ENCODE peak calls at places on chromosomes 4 and X, in four cellular contexts. Q is Karpas-422, L is colonic mucosa, B is NT2/D1. R is an unnamed sample. For H3K4me1, the result is how much of the 10 kb centered on the place peaks cover.

GRCh38 chr4:37793562-37793961 is 32.9 kb upstream of the PGM2 start:
- DNase-seq in B (no peak), L (no peak), Q (peak), R (peak)

GRCh38 chr4:37803348-37803973 is 23.0 kb upstream of the PGM2 start:
- DNase-seq in Q (peak), B (no peak), L (no peak), R (peak)

GRCh38 chr4:157992038-157992706 is 180.7 kb downstream of the GASK1B start:
- DNase-seq in Q (peak), B (peak), L (peak), R (peak)

GRCh38 chrX:70454441-70455365 is 10.1 kb downstream of the DLG3 start:
- DNase-seq in B (peak), Q (peak), L (peak), R (peak)

GRCh38 chr4:39029752-39030694 is 2.2 kb downstream of the TMEM156 start:
- DNase-seq in Q (peak), L (no peak), B (no peak), R (no peak)

GRCh38 chrX:33138677-33139249 is 72.6 kb downstream of the DMD start:
- DNase-seq in Q (no peak), B (no peak), L (no peak), R (no peak)

GRCh38 chrX:41491267-41492004 is 44.3 kb downstream of the NYX start:
- DNase-seq in L (no peak), B (peak), Q (no peak), R (peak)

GRCh38 chr4:136741468-136741867 is 790.8 kb downstream of the PCDH18 start:
- DNase-seq in Q (no peak), B (no peak), L (no peak), R (no peak)

GRCh38 chrX:42242044-42242443 is 318.7 kb upstream of the CASK start:
- DNase-seq in L (no peak), B (no peak), Q (no peak), R (no peak)

GRCh38 chr4:175325230-175325629 is 407.1 kb downstream of the ADAM29 start:
- DNase-seq in Q (no peak), B (no peak), L (no peak), R (no peak)

GRCh38 chr4:185721949-185722316 is 90.1 kb downstream of the SORBS2 start:
- DNase-seq in L (no peak), B (no peak), Q (no peak), R (no peak)

GRCh38 chr4:4182835-4183568 is 43.7 kb downstream of the OTOP1 start:
- DNase-seq in L (no peak), Q (peak), B (peak), R (no peak)

GRCh38 chr4:21697583-21697982 is 251.0 kb downstream of the KCNIP4 start:
- DNase-seq in Q (no peak), B (peak), L (no peak), R (peak)

GRCh38 chr4:44861756-44862155 is 135.4 kb upstream of the GNPDA2 start:
- DNase-seq in B (no peak), L (no peak), Q (no peak), R (no peak)

GRCh38 chr4:48431401-48431800 is 51.7 kb upstream of the SLC10A4 start:
- DNase-seq in B (no peak), Q (no peak), L (no peak), R (no peak)

DNA sequence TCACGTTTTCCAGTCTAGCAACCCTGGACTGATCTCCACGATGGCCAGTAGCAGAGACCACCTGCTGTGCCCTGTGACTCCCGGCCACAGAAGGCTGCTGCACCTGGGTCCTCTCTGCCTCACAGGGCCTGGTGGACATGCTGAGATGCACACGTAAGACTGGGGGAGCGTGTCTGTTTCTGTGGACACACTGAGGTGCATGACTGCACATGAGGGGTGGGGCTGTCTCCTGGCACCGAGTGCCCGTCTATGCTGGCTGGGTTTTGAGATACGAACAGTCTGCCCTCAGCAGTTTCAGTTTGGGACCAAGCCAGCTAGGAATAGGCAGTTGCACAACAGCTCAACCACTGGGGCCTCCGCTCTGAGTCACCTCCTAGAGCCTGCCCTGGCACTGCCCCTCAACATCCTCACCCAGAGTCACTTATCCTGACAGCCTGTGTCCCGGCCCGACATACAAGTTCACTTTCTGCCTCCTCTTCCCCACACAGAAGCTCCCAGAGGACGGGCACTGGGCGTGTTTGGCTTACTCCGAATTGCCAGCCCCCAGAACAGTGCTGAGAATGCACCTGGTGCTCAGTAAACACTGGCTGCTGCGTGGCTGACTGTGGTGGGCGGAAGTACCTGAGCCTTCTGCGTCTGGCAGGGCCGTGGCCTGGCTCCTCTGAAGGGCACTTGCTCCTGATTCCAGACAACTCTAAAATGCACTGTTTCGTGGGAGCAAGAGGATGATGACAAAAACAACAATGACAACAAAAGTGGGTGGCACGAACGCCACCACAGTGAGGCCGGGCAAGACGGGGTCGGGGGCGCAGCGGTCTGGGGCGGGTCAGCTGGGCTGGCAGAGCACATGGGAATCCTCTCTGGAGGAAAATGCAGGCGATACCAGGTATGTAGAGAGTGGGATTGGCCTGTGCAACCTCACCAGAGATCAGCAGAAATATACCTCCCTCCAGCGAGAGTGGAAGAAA is 30.9 kb downstream of the RNF212 start:
- DNase-seq in B (no peak), L (peak), Q (peak), R (peak)
- H3K4me1 ChIP-seq in B (under half), L (under half), Q (under half), R (under half)

GRCh38 chrX:134548844-134549205 is 88.9 kb downstream of the HPRT1 start:
- DNase-seq in B (no peak), Q (no peak), L (no peak), R (no peak)
- H3K9ac ChIP-seq in B (peak), Q (peak), L (no peak), R (no peak)

DNA sequence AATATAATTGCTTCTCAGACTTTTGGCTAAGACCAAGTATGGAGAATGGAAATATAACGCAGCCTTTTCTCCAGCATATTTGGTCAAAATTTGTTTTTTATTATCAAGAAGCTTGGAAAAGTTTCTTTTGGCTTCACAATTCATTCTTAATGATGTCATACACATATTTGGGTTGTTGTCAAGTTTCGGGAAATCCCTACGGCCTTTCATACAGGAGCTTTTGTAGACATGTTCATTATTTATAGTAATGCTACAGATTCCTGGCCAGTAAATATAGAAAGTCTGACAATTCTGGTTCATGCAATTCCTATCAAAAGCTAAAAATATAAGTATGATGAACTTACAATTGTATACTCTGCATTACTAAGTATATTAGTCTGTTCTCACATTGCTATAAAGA is 112.9 kb downstream of the IRF2 start:
- DNase-seq in Q (no peak), B (no peak), L (peak), R (no peak)
- H3K4me1 ChIP-seq in Q (under half), B (under half), L (under half), R (under half)

DNA sequence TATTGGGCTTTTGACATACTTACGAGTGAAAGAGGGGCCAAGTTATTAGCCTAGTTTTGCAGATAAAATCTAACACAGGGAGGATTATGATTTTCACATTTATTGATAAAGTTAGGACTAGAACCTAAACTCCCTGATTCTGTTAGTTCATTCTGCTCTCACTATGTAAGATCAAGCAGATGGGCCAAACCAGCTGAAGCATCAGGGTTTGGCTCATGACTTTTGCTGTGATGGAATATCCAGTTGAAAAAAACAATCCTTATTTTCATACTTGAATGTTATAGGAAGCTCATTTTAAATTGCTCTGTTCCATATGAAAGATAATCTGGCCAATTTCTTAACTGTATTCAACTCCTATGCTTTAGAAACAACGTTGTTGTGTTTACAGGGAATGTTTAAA is 21.2 kb downstream of the SPRY1 start:
- DNase-seq in L (no peak), B (no peak), Q (no peak), R (no peak)
- H3K9ac ChIP-seq in L (no peak), B (peak), Q (no peak), R (no peak)